ENCODE peak calls at places on chromosomes 16 and 17, in five cellular contexts. One of them, this sample, is unnamed.

GRCh38 chr17:2380225-2380922 is 20.5 kb downstream of the MNT start:
- DNase-seq in islet precursor cell: peak
- DNase-seq in thoracic aorta: no peak
- DNase-seq in CD8-positive, alpha-beta memory T cell: no peak
- DNase-seq in GM19239: no peak
- DNase-seq in this sample: no peak

GRCh38 chr16:67378642-67379041 is 14.7 kb downstream of the TPPP3 start:
- DNase-seq in thoracic aorta: no peak
- DNase-seq in islet precursor cell: no peak
- DNase-seq in GM19239: no peak
- DNase-seq in CD8-positive, alpha-beta memory T cell: no peak
- DNase-seq in this sample: no peak

GRCh38 chr17:3770471-3770870 is 30.5 kb downstream of the ITGAE start:
- DNase-seq in CD8-positive, alpha-beta memory T cell: peak
- DNase-seq in islet precursor cell: no peak
- DNase-seq in GM19239: peak
- DNase-seq in thoracic aorta: no peak
- DNase-seq in this sample: no peak

GRCh38 chr17:50186661-50187402 is 14.6 kb downstream of the COL1A1 start:
- DNase-seq in thoracic aorta: no peak
- DNase-seq in GM19239: no peak
- DNase-seq in CD8-positive, alpha-beta memory T cell: no peak
- DNase-seq in islet precursor cell: no peak
- DNase-seq in this sample: no peak

GRCh38 chr16:26158142-26158759 is 466.5 kb downstream of the HS3ST4 start:
- DNase-seq in CD8-positive, alpha-beta memory T cell: no peak
- DNase-seq in islet precursor cell: no peak
- DNase-seq in GM19239: no peak
- DNase-seq in thoracic aorta: no peak
- DNase-seq in this sample: no peak

GRCh38 chr17:34711646-34712045 is 132.3 kb downstream of the TMEM132E start:
- DNase-seq in CD8-positive, alpha-beta memory T cell: no peak
- DNase-seq in islet precursor cell: peak
- DNase-seq in GM19239: no peak
- DNase-seq in thoracic aorta: no peak
- DNase-seq in this sample: no peak

GRCh38 chr16:56532714-56533113 is 12.9 kb upstream of the BBS2 start:
- DNase-seq in thoracic aorta: no peak
- DNase-seq in GM19239: no peak
- DNase-seq in islet precursor cell: peak
- DNase-seq in CD8-positive, alpha-beta memory T cell: no peak
- DNase-seq in this sample: no peak

GRCh38 chr16:28106467-28106866 is 43.0 kb upstream of the GSG1L start:
- DNase-seq in CD8-positive, alpha-beta memory T cell: no peak
- DNase-seq in islet precursor cell: peak
- DNase-seq in GM19239: no peak
- DNase-seq in thoracic aorta: no peak
- DNase-seq in this sample: no peak

GRCh38 chr17:59038734-59039133 is 67.9 kb downstream of the TRIM37 start:
- DNase-seq in thoracic aorta: no peak
- DNase-seq in islet precursor cell: no peak
- DNase-seq in CD8-positive, alpha-beta memory T cell: no peak
- DNase-seq in GM19239: no peak
- DNase-seq in this sample: no peak

This sample was measured in GM12892.